ENCODE peak calls at places on chromosomes 13 and 19, in five cellular contexts. E is H1, W is NT2/D1, N is HepG2, C is GM12878. O is an unnamed sample.

GRCh38 chr13:113078895-113079720 is 26.5 kb upstream of the F7 start:
- DNase-seq in E (no peak), W (no peak), N (no peak), C (no peak), O (no peak)

GRCh38 chr13:38620876-38621275 is 66.0 kb upstream of the FREM2 start:
- DNase-seq in E (no peak), W (no peak), N (no peak), C (no peak), O (no peak)

GRCh38 chr19:585551-586110 is 4.0 kb upstream of the HCN2 start:
- DNase-seq in E (no peak), W (no peak), N (no peak), C (no peak), O (no peak)

GRCh38 chr19:18700501-18701249 is 17.2 kb downstream of the CRTC1 start:
- DNase-seq in E (no peak), W (no peak), N (no peak), C (peak; percentile 27), O (peak; percentile 88)

GRCh38 chr13:40910324-40911050 is 108.6 kb downstream of the ELF1 start:
- DNase-seq in E (no peak), W (no peak), N (peak; percentile 21), C (peak; percentile 21), O (no peak)

GRCh38 chr13:33277946-33278345 is 7.6 kb downstream of the STARD13 start:
- DNase-seq in E (no peak), W (no peak), N (no peak), C (no peak), O (no peak)

GRCh38 chr19:18906605-18907519 is 10.9 kb upstream of the CERS1 start:
- DNase-seq in E (no peak), W (no peak), N (no peak), C (no peak), O (no peak)

GRCh38 chr13:78680064-78680463 is 21.1 kb upstream of the OBI1 start:
- DNase-seq in E (no peak), W (no peak), N (no peak), C (no peak), O (peak; percentile 42)

GRCh38 chr19:47186337-47187022 is 44.5 kb downstream of the BBC3 start:
- DNase-seq in E (no peak), W (no peak), N (no peak), C (peak; percentile 89), O (no peak)

GRCh38 chr19:39304701-39305571 is 8.7 kb downstream of the IFNL1 start:
- DNase-seq in E (no peak), W (no peak), N (no peak), C (no peak), O (no peak)

GRCh38 chr13:32650705-32651311 is 64.6 kb downstream of the PDS5B start:
- DNase-seq in E (no peak), W (peak; percentile 39), N (peak; percentile 73), C (peak; percentile 30), O (peak; percentile 59)

GRCh38 chr19:5826531-5827341 is 12.8 kb downstream of the FUT6 start:
- DNase-seq in E (no peak), W (no peak), N (peak; percentile 87), C (no peak), O (peak; percentile 57)

GRCh38 chr13:44465318-44465717 is 91.7 kb downstream of the SERP2 start:
- DNase-seq in E (no peak), W (no peak), N (no peak), C (no peak), O (no peak)

GRCh38 chr13:39956036-39956435 is 300.6 kb downstream of the COG6 start:
- DNase-seq in E (no peak), W (no peak), N (no peak), C (peak; percentile 73), O (no peak)

GRCh38 chr13:78601124-78601885 is 2.0 kb downstream of the POU4F1 start:
- DNase-seq in E (no peak), W (no peak), N (no peak), C (no peak), O (no peak)

GRCh38 chr19:56403764-56404704 is at the start of gene ZNF583:
- DNase-seq in E (peak; percentile 57), W (peak; percentile 42), N (peak; percentile 83), C (peak; percentile 60), O (peak; percentile 85)

GRCh38 chr19:2043269-2043641 is 7.8 kb downstream of the MKNK2 start:
- DNase-seq in E (no peak), W (no peak), N (no peak), C (no peak), O (no peak)

GRCh38 chr13:46622918-46623256 is 69.9 kb downstream of the LRCH1 start:
- DNase-seq in E (no peak), W (no peak), N (no peak), C (no peak), O (no peak)

GRCh38 chr19:42206871-42207755 is 10.4 kb downstream of the DEDD2 start:
- DNase-seq in E (no peak), W (no peak), N (no peak), C (no peak), O (no peak)

GRCh38 chr19:12596485-12596884 is 14.1 kb downstream of the ZNF490 start:
- DNase-seq in E (no peak), W (no peak), N (no peak), C (no peak), O (no peak)

GRCh38 chr13:34542321-34542720 is 399.7 kb upstream of the NBEA start:
- DNase-seq in E (no peak), W (no peak), N (no peak), C (no peak), O (no peak)

GRCh38 chr13:50798923-50799322 is 44.6 kb downstream of the DLEU7 start:
- DNase-seq in E (no peak), W (no peak), N (no peak), C (no peak), O (no peak)

GRCh38 chr19:21922276-21922675 is 86.3 kb upstream of the ZNF43 start:
- DNase-seq in E (no peak), W (no peak), N (no peak), C (no peak), O (no peak)

GRCh38 chr19:39317476-39317875 is 3.2 kb downstream of the LRFN1 start:
- DNase-seq in E (no peak), W (no peak), N (no peak), C (no peak), O (no peak)

GRCh38 chr13:95301947-95302386 is 716 bp upstream of the ABCC4 start:
- DNase-seq in E (no peak), W (no peak), N (no peak), C (no peak), O (peak; percentile 45)

GRCh38 chr19:45637890-45638667 is 1.1 kb downstream of the EML2 start:
- DNase-seq in E (no peak), W (no peak), N (no peak), C (no peak), O (no peak)

GRCh38 chr13:37617162-37617561 is 18.6 kb upstream of the POSTN start:
- DNase-seq in E (no peak), W (no peak), N (no peak), C (no peak), O (no peak)

GRCh38 chr19:38034153-38034835 is 127.3 kb downstream of the SIPA1L3 start:
- DNase-seq in E (no peak), W (no peak), N (no peak), C (no peak), O (no peak)

DNA sequence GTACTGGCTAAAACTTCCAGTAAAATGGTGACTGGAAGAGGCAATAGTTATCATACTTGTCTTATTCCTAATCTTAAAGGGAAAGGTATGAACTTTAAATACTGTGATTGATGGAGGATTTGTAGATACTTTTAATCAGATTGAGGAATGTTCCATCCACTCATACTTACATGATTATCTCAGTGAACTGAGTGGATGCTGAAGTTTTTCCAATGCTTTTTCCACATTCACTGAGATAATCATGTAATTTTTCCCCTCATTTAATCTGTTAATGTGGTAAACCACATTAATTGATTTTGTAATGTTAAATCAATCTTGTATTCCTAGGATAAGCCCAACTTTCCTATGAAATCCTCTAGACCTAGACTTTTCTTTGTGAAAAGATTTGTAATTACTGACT is 17.2 kb upstream of the SCEL start:
- DNase-seq in E (no peak), W (no peak), N (no peak), C (no peak), O (no peak)
- TF ChIP-seq SUZ12 in E (no peak), W (no peak), N (no peak), C (no peak), O (no peak)

GRCh38 chr13:79915386-79915785 is 425.5 kb downstream of the SPRY2 start:
- DNase-seq in E (no peak), W (no peak), N (no peak), C (no peak), O (no peak)

GRCh38 chr13:79917628-79918027 is 423.3 kb downstream of the SPRY2 start:
- DNase-seq in E (no peak), W (no peak), N (no peak), C (no peak), O (no peak)

GRCh38 chr13:79913141-79913827 is 427.6 kb downstream of the SPRY2 start:
- DNase-seq in E (no peak), W (no peak), N (no peak), C (no peak), O (no peak)

GRCh38 chr13:79918620-79919019 is 422.3 kb downstream of the SPRY2 start:
- DNase-seq in E (no peak), W (no peak), N (no peak), C (no peak), O (peak; percentile 66)

GRCh38 chr13:79919109-79919508 is 421.8 kb downstream of the SPRY2 start:
- DNase-seq in E (no peak), W (no peak), N (no peak), C (no peak), O (no peak)
- TF ChIP-seq SUZ12 in E (no peak), W (no peak), N (no peak), C (no peak), O (no peak)

DNA sequence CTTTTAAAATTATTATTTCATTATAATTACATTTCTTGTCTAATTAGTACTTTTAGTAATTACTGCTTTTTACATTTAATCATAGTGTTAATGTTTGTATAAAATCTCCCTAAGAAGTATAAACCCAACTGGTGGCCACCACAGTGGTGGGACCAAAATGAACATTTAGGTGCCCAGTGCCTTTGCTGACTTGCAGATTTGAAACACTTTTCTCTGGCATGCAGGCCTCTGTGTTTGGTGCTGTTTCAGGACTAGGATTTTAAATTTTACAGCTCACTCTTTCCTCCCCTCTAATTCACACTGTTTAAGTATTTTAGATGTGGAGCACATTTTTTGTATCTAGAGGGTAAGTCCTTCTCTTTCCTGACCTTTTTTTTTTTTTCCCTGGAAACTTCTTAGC is 17.5 kb downstream of the UBAC2 start:
- DNase-seq in E (no peak), W (no peak), N (no peak), C (no peak), O (no peak)
- TF ChIP-seq SUZ12 in E (no peak), W (no peak), N (no peak), C (no peak), O (no peak)

GRCh38 chr13:31011193-31011860 is 78.9 kb downstream of the TEX26 start:
- DNase-seq in E (no peak), W (peak; percentile 9), N (no peak), C (no peak), O (no peak)
- TF ChIP-seq SUZ12 in E (no peak), W (no peak), N (no peak), C (no peak), O (no peak)

O was measured in HEK293T.